ENCODE peak calls at places on chromosome X, in eight cellular contexts. Y, M, Q, G, L, X, R and Z are unnamed samples.

GRCh38 chrX:3820170-3820569 is 106.7 kb upstream of the PRKX start:
- DNase-seq in M (no peak), Q (no peak), X (peak; percentile 33), R (no peak), L (peak; percentile 51), Y (no peak), G (no peak), Z (no peak)

GRCh38 chrX:48794993-48795501 is 6.8 kb upstream of the HDAC6 start:
- DNase-seq in R (no peak), G (no peak), X (peak; percentile 21), M (no peak), L (peak; percentile 3), Y (no peak), Q (peak; percentile 56), Z (no peak)

GRCh38 chrX:30941898-30942297 is 52.8 kb upstream of the TAB3 start:
- DNase-seq in M (no peak), Q (no peak), L (no peak), R (no peak), G (no peak), Y (no peak), X (no peak), Z (peak; percentile 1)

GRCh38 chrX:45322820-45323219 is 122.1 kb upstream of the DIPK2B start:
- DNase-seq in G (no peak), Y (no peak), R (no peak), M (no peak), Q (no peak), X (no peak), L (no peak), Z (no peak)

GRCh38 chrX:108731144-108731543 is 5.2 kb downstream of the IRS4 start:
- DNase-seq in X (no peak), M (no peak), G (no peak), Q (no peak), L (no peak), Y (no peak), R (no peak), Z (no peak)

GRCh38 chrX:17038681-17039161 is 92.3 kb downstream of the REPS2 start:
- DNase-seq in X (no peak), Y (no peak), R (no peak), M (no peak), G (no peak), Q (no peak), L (no peak), Z (no peak)

GRCh38 chrX:14038375-14039077 is 8.8 kb upstream of the GEMIN8 start:
- DNase-seq in R (no peak), Q (no peak), Y (no peak), G (no peak), M (no peak), L (no peak), X (no peak), Z (no peak)

GRCh38 chrX:38313190-38313589 is 14.1 kb downstream of the RPGR start:
- DNase-seq in G (no peak), Y (no peak), L (no peak), R (no peak), M (no peak), X (no peak), Q (no peak), Z (no peak)

GRCh38 chrX:24151513-24151912 is 2.0 kb downstream of the ZFX start:
- DNase-seq in R (no peak), M (no peak), G (no peak), X (no peak), Q (no peak), L (no peak), Y (no peak), Z (no peak)

GRCh38 chrX:136620780-136621179 is 27.2 kb upstream of the CD40LG start:
- DNase-seq in X (no peak), Y (no peak), Q (no peak), G (no peak), L (no peak), M (no peak), R (no peak), Z (no peak)

GRCh38 chrX:1427756-1428155 is 25.0 kb downstream of the ASMTL start:
- DNase-seq in M (no peak), X (no peak), L (no peak), R (no peak), Q (no peak), Y (no peak), G (no peak), Z (no peak)

GRCh38 chrX:101411984-101412383 is 4.0 kb downstream of the HNRNPH2 start:
- DNase-seq in Y (no peak), G (no peak), M (no peak), Q (no peak), X (no peak), L (no peak), R (no peak), Z (no peak)

GRCh38 chrX:108167211-108167872 is 75.8 kb downstream of the ATG4A start:
- DNase-seq in Q (no peak), G (no peak), M (no peak), X (no peak), L (no peak), Y (no peak), R (no peak), Z (no peak)

GRCh38 chrX:45230410-45230809 is 29.7 kb upstream of the DIPK2B start:
- DNase-seq in R (no peak), X (no peak), L (no peak), G (no peak), M (no peak), Y (no peak), Q (no peak), Z (no peak)

GRCh38 chrX:9327747-9328145 is 137.1 kb upstream of the TBL1X start:
- DNase-seq in X (peak; percentile 69), G (no peak), M (no peak), Q (no peak), R (no peak), Y (no peak), L (no peak), Z (no peak)

GRCh38 chrX:53695901-53696300 is 9.4 kb upstream of the HUWE1 start:
- DNase-seq in G (no peak), R (no peak), L (no peak), X (no peak), Y (no peak), M (no peak), Q (no peak), Z (no peak)

GRCh38 chrX:10756365-10756915 is 136.1 kb upstream of the MID1 start:
- DNase-seq in X (no peak), L (peak; percentile 76), G (no peak), R (no peak), M (no peak), Y (no peak), Q (no peak), Z (peak; percentile 66)
- H3K4me3 ChIP-seq in X (no peak overlapping the region), L (no peak overlapping the region), G (no peak overlapping the region), R (no peak overlapping the region), M (no peak overlapping the region), Y (no peak overlapping the region), Q (no peak overlapping the region), Z (no peak overlapping the region)

GRCh38 chrX:150805736-150806135 is 92.7 kb downstream of the CD99L2 start:
- DNase-seq in G (no peak), Q (no peak), X (no peak), M (no peak), L (no peak), Y (no peak), R (no peak), Z (no peak)

GRCh38 chrX:150806827-150807226 is 91.6 kb downstream of the CD99L2 start:
- DNase-seq in X (no peak), M (no peak), Q (no peak), L (no peak), R (no peak), G (no peak), Y (no peak), Z (peak; percentile 75)
- H3K4me3 ChIP-seq in X (no peak overlapping the region), M (no peak overlapping the region), Q (no peak overlapping the region), L (no peak overlapping the region), R (no peak overlapping the region), G (no peak overlapping the region), Y (no peak overlapping the region), Z (no peak overlapping the region)

GRCh38 chrX:66163447-66163846 is 600 bp upstream of the HEPH start:
- DNase-seq in M (no peak), L (no peak), Q (no peak), G (no peak), R (no peak), Y (no peak), X (no peak), Z (no peak)

GRCh38 chrX:66163849-66164401 is at the start of gene HEPH:
- DNase-seq in G (no peak), Q (no peak), M (peak; percentile 52), L (peak; percentile 13), Y (no peak), X (peak; percentile 5), R (no peak), Z (no peak)

GRCh38 chrX:66162331-66162822 is 1.7 kb upstream of the HEPH start:
- DNase-seq in G (no peak), X (no peak), R (no peak), Y (no peak), Q (no peak), M (peak; percentile 70), L (no peak), Z (no peak)

GRCh38 chrX:66164931-66165330 is 884 bp downstream of the HEPH start:
- DNase-seq in M (no peak), Y (no peak), Q (no peak), X (no peak), R (no peak), G (no peak), L (no peak), Z (no peak)

DNA sequence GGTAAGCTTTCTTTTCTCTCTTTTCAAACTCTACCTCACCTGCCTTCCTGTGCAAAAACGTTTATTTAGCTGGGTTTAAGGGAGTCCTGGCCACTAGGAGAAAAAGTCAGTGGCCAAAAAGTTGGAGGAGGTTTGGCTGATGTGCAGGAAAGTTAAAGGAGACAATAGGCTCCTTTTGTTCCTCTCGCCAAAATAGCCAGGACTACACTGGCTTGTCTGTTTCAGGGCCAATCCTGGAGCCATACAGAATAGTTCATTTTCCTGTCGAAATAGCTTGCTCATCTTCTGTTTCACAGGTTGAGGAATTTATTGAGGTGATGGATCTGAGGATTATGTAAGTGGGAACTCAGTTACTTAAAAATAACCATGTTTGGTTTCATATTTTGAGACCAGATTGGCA is 423 bp downstream of the HEPH start:
- DNase-seq in Q (no peak), M (no peak), R (no peak), G (no peak), X (no peak), Y (no peak), L (no peak), Z (no peak)
- H3K4me3 ChIP-seq in Q (peak overlapping the region; percentile 2), M (peak overlapping the region; percentile 21), R (peak overlapping the region; percentile 40), G (no peak overlapping the region), X (peak overlapping the region; percentile 23), Y (no peak overlapping the region), L (peak overlapping the region; percentile 63), Z (no peak overlapping the region)

GRCh38 chrX:129955682-129956081 is 26.8 kb upstream of the BCORL1 start:
- DNase-seq in R (no peak), Q (no peak), G (no peak), X (no peak), L (no peak), M (no peak), Y (no peak), Z (no peak)

GRCh38 chrX:129956145-129956544 is 26.3 kb upstream of the BCORL1 start:
- DNase-seq in X (no peak), R (no peak), L (no peak), G (no peak), Y (no peak), Q (no peak), M (no peak), Z (no peak)

GRCh38 chrX:129954804-129955203 is 27.6 kb upstream of the BCORL1 start:
- DNase-seq in G (no peak), L (no peak), R (no peak), X (no peak), Y (no peak), Q (no peak), M (no peak), Z (no peak)

GRCh38 chrX:129953881-129954280 is 28.6 kb upstream of the BCORL1 start:
- DNase-seq in R (no peak), X (no peak), L (no peak), Y (no peak), G (no peak), M (no peak), Q (no peak), Z (no peak)

GRCh38 chrX:129953334-129953648 is 29.1 kb upstream of the BCORL1 start:
- DNase-seq in Q (no peak), X (no peak), Y (no peak), G (no peak), M (no peak), R (no peak), L (no peak), Z (no peak)
- H3K4me3 ChIP-seq in Q (peak overlapping the region; percentile 11), X (no peak overlapping the region), Y (no peak overlapping the region), G (no peak overlapping the region), M (peak overlapping the region; percentile 17), R (peak overlapping the region; percentile 45), L (no peak overlapping the region), Z (no peak overlapping the region)